ENCODE peak calls at places on chromosomes 4 and X, in eight cellular contexts. H, S, O, Q, W, C, L and E are unnamed samples. For H3K4me1, the result is how much of the 10 kb centered on the place peaks cover.

GRCh38 chr4:86838141-86838540 is 11.0 kb downstream of the SLC10A6 start:
- DNase-seq in H (no peak), S (no peak), O (no peak), Q (no peak), W (no peak), C (no peak), L (no peak), E (no peak)

GRCh38 chr4:88033309-88033708 is 25.9 kb downstream of the PKD2 start:
- DNase-seq in H (peak), S (no peak), O (no peak), Q (no peak), W (peak), C (peak), L (no peak), E (peak)

GRCh38 chr4:134072137-134072536 is 129.5 kb downstream of the PABPC4L start:
- DNase-seq in H (no peak), S (no peak), O (no peak), Q (no peak), W (no peak), C (no peak), L (no peak), E (no peak)

GRCh38 chr4:17324431-17324830 is 187.5 kb downstream of the QDPR start:
- DNase-seq in H (peak), S (no peak), O (peak), Q (no peak), W (peak), C (peak), L (no peak), E (peak)

GRCh38 chr4:155703486-155704227 is 37.0 kb downstream of the GUCY1A1 start:
- DNase-seq in H (peak), S (no peak), O (no peak), Q (no peak), W (no peak), C (no peak), L (no peak), E (peak)

GRCh38 chr4:182188622-182189021 is 54.6 kb upstream of the TENM3 start:
- DNase-seq in H (peak), S (no peak), O (no peak), Q (no peak), W (no peak), C (no peak), L (no peak), E (no peak)

GRCh38 chr4:118823471-118823870 is 12.5 kb downstream of the SEC24D start:
- DNase-seq in H (no peak), S (no peak), O (no peak), Q (no peak), W (no peak), C (no peak), L (peak), E (peak)

GRCh38 chr4:44017422-44017739 is 431.2 kb downstream of the KCTD8 start:
- DNase-seq in H (no peak), S (no peak), O (no peak), Q (no peak), W (no peak), C (no peak), L (no peak), E (no peak)

GRCh38 chr4:153729901-153730300 is 29.9 kb downstream of the RNF175 start:
- DNase-seq in H (no peak), S (no peak), O (no peak), Q (no peak), W (no peak), C (no peak), L (no peak), E (no peak)

GRCh38 chr4:174137698-174138097 is 145.8 kb downstream of the FBXO8 start:
- DNase-seq in H (no peak), S (no peak), O (no peak), Q (no peak), W (no peak), C (no peak), L (no peak), E (no peak)

GRCh38 chr4:174133525-174133924 is 149.9 kb downstream of the FBXO8 start:
- DNase-seq in H (no peak), S (no peak), O (no peak), Q (no peak), W (no peak), C (no peak), L (no peak), E (no peak)

GRCh38 chr4:174135530-174135929 is 147.9 kb downstream of the FBXO8 start:
- DNase-seq in H (no peak), S (no peak), O (no peak), Q (no peak), W (no peak), C (no peak), L (no peak), E (no peak)

GRCh38 chr4:174134361-174134760 is 149.1 kb downstream of the FBXO8 start:
- DNase-seq in H (no peak), S (no peak), O (no peak), Q (no peak), W (no peak), C (no peak), L (no peak), E (no peak)

GRCh38 chr4:174136013-174136412 is 147.5 kb downstream of the FBXO8 start:
- DNase-seq in H (no peak), S (no peak), O (no peak), Q (no peak), W (no peak), C (peak), L (no peak), E (no peak)
- H3K27ac ChIP-seq in H (no peak), S (no peak), O (no peak), Q (no peak), W (no peak), C (peak), L (no peak), E (no peak)

GRCh38 chr4:73252001-73252400 is 6.6 kb downstream of the ANKRD17 start:
- DNase-seq in H (peak), S (no peak), O (no peak), Q (no peak), W (no peak), C (no peak), L (no peak), E (no peak)

GRCh38 chr4:73251384-73251783 is 7.2 kb downstream of the ANKRD17 start:
- DNase-seq in H (no peak), S (no peak), O (no peak), Q (no peak), W (no peak), C (no peak), L (no peak), E (no peak)

GRCh38 chr4:73248416-73248815 is 10.2 kb downstream of the ANKRD17 start:
- DNase-seq in H (no peak), S (no peak), O (no peak), Q (no peak), W (no peak), C (no peak), L (no peak), E (no peak)

GRCh38 chr4:73248821-73249220 is 9.8 kb downstream of the ANKRD17 start:
- DNase-seq in H (no peak), S (no peak), O (no peak), Q (no peak), W (no peak), C (no peak), L (no peak), E (no peak)

GRCh38 chr4:73250642-73251041 is 8.0 kb downstream of the ANKRD17 start:
- DNase-seq in H (no peak), S (no peak), O (no peak), Q (no peak), W (no peak), C (no peak), L (no peak), E (no peak)
- H3K4me1 ChIP-seq in H (under half), S (under half), O (under half), Q (under half), W (under half), C (under half), L (under half), E (under half)

GRCh38 chrX:38304010-38304409 is 23.3 kb downstream of the RPGR start:
- DNase-seq in H (peak), S (no peak), O (no peak), Q (no peak), W (no peak), C (no peak), L (no peak), E (no peak)
- H3K27ac ChIP-seq in H (no peak), S (no peak), O (no peak), Q (no peak), W (no peak), C (no peak), L (no peak), E (no peak)

DNA sequence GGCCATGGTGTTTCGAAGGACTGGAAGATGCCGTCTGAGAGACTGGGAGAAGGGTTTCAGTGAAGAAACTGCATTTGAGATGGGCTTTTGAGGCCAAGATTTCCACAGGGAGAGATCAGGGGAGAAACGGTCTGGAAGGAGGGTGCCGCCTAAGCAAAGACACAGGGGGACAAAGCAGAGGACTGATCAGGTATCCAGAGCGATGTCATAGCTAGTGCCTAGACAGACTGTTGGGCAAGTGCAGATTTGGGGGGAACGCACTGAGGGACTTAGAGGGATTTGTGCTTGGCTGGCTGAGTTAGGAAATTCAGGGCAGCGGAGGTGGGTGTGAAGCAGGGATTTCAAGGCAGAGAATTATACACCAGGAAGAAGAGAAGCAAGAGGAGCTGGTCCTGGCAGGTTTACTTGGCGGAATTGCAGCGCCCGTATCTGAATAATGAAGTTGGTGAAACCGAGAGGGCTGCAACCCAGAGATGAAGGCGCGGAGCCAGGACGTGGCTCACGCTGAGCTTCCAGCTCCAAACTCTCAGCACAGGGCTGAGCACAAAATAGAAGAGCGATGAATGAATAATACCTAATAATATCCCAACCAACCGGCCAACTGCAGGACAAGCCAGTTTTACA is 106.9 kb downstream of the MAML3 start:
- DNase-seq in H (no peak), S (no peak), O (peak), Q (no peak), W (no peak), C (peak), L (no peak), E (no peak)
- H3K4me1 ChIP-seq in H (under half), S (under half), O (under half), Q (under half), W (under half), C (under half), L (under half), E (under half)

DNA sequence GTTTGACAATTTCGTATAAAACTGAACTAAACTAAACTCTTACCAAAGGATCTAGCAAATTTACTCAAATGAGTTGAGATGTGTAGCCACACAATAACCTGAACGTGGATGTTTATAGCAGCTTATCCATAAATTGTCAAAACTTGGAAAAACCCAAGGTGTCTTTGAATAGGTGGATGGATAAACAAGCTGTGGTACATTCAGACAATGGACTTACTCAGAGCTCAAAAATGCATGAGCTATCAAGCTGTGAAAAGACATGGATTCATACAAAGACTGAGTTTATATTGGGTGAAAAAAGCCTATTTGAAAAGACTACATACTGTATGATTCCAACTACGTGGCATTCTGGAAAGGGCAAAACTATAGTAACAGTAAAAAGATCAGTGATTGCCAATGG is 69.5 kb downstream of the LARP1B start:
- DNase-seq in H (no peak), S (no peak), O (no peak), Q (no peak), W (no peak), C (no peak), L (no peak), E (no peak)
- H3K27ac ChIP-seq in H (no peak), S (no peak), O (no peak), Q (no peak), W (no peak), C (no peak), L (no peak), E (no peak)

GRCh38 chr4:1208266-1208961 is 36.0 kb upstream of the SPON2 start:
- DNase-seq in H (no peak), S (peak), O (peak), Q (no peak), W (no peak), C (no peak), L (peak), E (no peak)

GRCh38 chr4:1207157-1207470 is 34.7 kb upstream of the SPON2 start:
- DNase-seq in H (no peak), S (peak), O (no peak), Q (no peak), W (no peak), C (no peak), L (peak), E (no peak)

GRCh38 chr4:1208970-1209704 is 36.8 kb upstream of the SPON2 start:
- DNase-seq in H (peak), S (peak), O (peak), Q (no peak), W (no peak), C (no peak), L (peak), E (no peak)

GRCh38 chr4:1206299-1207156 is 34.1 kb upstream of the SPON2 start:
- DNase-seq in H (no peak), S (no peak), O (no peak), Q (no peak), W (no peak), C (peak), L (peak), E (no peak)

DNA sequence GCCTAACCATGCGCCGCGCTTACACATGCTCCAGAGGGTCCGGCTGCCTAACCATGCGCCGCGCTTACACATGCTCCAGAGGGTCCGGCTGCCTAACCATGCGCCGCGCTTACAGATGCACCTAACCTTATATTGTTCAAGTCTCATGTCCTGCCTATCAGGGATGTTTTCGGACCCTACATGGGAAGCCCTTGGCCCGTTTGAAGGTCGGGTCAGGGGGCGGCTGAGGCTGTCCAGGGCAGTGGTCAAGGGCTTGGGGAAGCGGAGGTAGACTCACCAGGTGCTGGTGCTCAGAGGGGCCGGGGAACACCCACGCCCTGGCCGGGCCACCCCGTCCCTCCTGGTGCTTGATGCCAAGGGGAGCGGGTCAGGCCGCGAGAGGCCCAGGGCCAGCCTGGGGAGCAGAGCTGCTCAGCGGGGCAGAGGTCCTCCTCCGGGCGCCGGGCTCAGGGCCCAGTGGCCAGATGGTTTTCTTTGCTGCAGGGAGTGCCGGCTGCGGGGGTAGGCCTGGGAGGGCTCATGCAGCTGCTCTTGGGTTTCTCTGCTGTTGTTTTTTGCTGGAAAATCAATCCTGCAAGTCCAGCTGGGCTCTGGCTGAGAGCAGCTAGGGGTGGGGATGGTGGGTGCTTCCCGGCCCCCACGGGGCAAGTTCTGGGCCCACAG is 35.4 kb upstream of the SPON2 start:
- DNase-seq in H (peak), S (peak), O (peak), Q (no peak), W (no peak), C (peak), L (peak), E (no peak)
- H3K4me1 ChIP-seq in H (under half), S (under half), O (under half), Q (under half), W (under half), C (under half), L (under half), E (under half)

GRCh38 chr4:109850601-109851000 is 2.7 kb downstream of the LRIT3 start:
- DNase-seq in H (no peak), S (no peak), O (no peak), Q (no peak), W (no peak), C (no peak), L (no peak), E (no peak)
- H3K27ac ChIP-seq in H (no peak), S (no peak), O (no peak), Q (no peak), W (no peak), C (no peak), L (no peak), E (no peak)

DNA sequence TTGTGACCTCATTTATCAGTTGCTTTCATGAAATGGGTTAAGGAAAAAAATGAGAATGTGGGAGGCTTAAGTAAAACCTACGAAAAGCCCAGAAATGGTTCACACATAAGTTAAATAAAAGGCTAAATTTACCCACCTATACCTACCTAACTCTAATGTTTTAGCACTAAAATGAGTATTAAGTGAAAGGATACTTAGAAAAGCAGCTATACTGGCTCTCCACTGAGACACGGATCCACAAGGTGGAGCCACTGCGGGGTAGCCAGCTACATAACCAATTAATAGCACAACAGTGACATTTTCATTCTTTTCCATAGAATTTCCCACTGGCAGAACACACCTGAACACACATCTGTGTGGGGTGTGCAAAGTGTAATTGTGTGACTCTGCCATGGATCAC is 101.9 kb downstream of the MAML3 start:
- DNase-seq in H (peak), S (peak), O (peak), Q (no peak), W (no peak), C (peak), L (no peak), E (peak)
- H3K4me1 ChIP-seq in H (under half), S (under half), O (under half), Q (under half), W (under half), C (under half), L (under half), E (under half)

GRCh38 chr4:85153221-85153620 is 186.7 kb upstream of the WDFY3 start:
- DNase-seq in H (no peak), S (no peak), O (no peak), Q (no peak), W (no peak), C (no peak), L (no peak), E (no peak)

GRCh38 chr4:85152490-85152889 is 186.0 kb upstream of the WDFY3 start:
- DNase-seq in H (no peak), S (no peak), O (no peak), Q (no peak), W (no peak), C (no peak), L (no peak), E (no peak)

GRCh38 chr4:85149656-85150055 is 183.2 kb upstream of the WDFY3 start:
- DNase-seq in H (peak), S (no peak), O (no peak), Q (no peak), W (no peak), C (no peak), L (no peak), E (no peak)

GRCh38 chr4:85151786-85152185 is 185.3 kb upstream of the WDFY3 start:
- DNase-seq in H (no peak), S (no peak), O (no peak), Q (no peak), W (no peak), C (no peak), L (no peak), E (no peak)

GRCh38 chr4:85151349-85151748 is 184.9 kb upstream of the WDFY3 start:
- DNase-seq in H (no peak), S (no peak), O (no peak), Q (no peak), W (no peak), C (no peak), L (no peak), E (no peak)
- H3K27ac ChIP-seq in H (no peak), S (no peak), O (no peak), Q (no peak), W (no peak), C (no peak), L (no peak), E (no peak)

DNA sequence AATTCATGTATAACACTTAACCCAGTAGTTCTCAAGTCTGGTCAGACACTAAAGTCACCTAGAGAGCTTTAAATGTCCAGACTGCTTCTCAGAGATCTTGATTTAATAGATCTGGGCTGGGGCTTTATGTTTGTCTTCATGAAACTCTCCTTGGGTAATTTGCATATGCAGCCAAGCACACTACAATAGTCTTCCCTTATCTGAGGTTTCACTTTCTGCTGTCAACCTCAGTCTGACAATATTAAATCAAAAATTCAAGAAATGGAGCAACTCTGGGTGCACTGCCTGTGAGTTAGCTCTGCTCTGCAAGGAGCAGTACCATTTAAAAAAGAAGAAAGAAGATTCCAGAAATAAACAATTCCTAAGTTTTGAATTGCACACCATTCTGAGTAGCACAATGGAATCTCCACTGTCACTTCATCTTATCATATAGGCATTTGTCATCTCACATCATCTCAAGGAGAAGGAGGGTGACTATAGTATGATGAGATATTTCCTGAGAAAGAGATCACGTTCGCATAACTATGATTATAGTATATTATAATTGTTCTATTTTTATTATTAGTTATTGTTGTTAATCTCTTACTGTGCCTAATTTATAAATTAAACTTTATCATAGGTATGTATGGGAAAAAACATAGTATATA is 9.4 kb downstream of the FNIP2 start:
- DNase-seq in H (no peak), S (no peak), O (no peak), Q (no peak), W (no peak), C (no peak), L (no peak), E (peak)
- H3K4me1 ChIP-seq in H (under half), S (half or more), O (half or more), Q (under half), W (under half), C (under half), L (under half), E (under half)